ENCODE peak calls at places on chromosomes 3 and 15, in seven cellular contexts. U is CD8-positive, alpha-beta memory T cell; Z is hepatocyte; V is fibroblast of lung; D is neural progenitor cell; N is HL-60; H is dorsolateral prefrontal cortex. B is an unnamed sample.

GRCh38 chr3:197025736-197026480 is 3.7 kb downstream of the MELTF start:
- DNase-seq in V (no peak), H (no peak), N (no peak), U (no peak), Z (peak), D (no peak), B (no peak)

GRCh38 chr3:25910997-25911396 is 121.1 kb downstream of the OXSM start:
- DNase-seq in N (no peak), V (peak), D (peak), Z (peak), H (no peak), U (peak), B (no peak)

GRCh38 chr15:93974804-93975481 is 256.4 kb upstream of the MCTP2 start:
- DNase-seq in D (peak), U (no peak), N (no peak), Z (peak), H (no peak), V (peak), B (no peak)

GRCh38 chr3:126310816-126311215 is 46.4 kb downstream of the KLF15 start:
- DNase-seq in H (no peak), V (no peak), Z (no peak), N (no peak), D (no peak), U (no peak), B (no peak)

GRCh38 chr3:159765025-159765859 is 223.4 kb upstream of the IL12A start:
- DNase-seq in H (peak), V (peak), N (no peak), Z (peak), D (peak), U (no peak), B (peak)

GRCh38 chr3:94423566-94423965 is 360.7 kb downstream of the NSUN3 start:
- DNase-seq in H (no peak), N (no peak), Z (no peak), U (no peak), V (peak), D (no peak), B (no peak)

GRCh38 chr3:36192901-36193300 is 187.4 kb upstream of the STAC start:
- DNase-seq in U (no peak), H (no peak), V (no peak), D (no peak), Z (no peak), N (no peak), B (no peak)

GRCh38 chr3:74057169-74057568 is 432.4 kb upstream of the PDZRN3 start:
- DNase-seq in V (no peak), Z (no peak), N (no peak), D (no peak), H (no peak), U (no peak), B (no peak)

GRCh38 chr3:15206662-15207576 is 873 bp downstream of the CAPN7 start:
- DNase-seq in U (no peak), H (no peak), Z (peak), D (peak), N (peak), V (peak), B (no peak)

GRCh38 chr3:184525337-184526157 is 36.0 kb upstream of the EPHB3 start:
- DNase-seq in N (no peak), H (no peak), D (peak), Z (peak), U (no peak), V (no peak), B (no peak)

GRCh38 chr3:62659660-62660059 is 215.6 kb downstream of the CADPS start:
- DNase-seq in D (no peak), H (no peak), Z (no peak), N (no peak), U (no peak), V (no peak), B (no peak)

GRCh38 chr3:39275963-39276593 is 3.8 kb downstream of the CX3CR1 start:
- DNase-seq in D (no peak), H (no peak), N (no peak), Z (no peak), U (no peak), V (no peak), B (no peak)

GRCh38 chr15:71739355-71739754 is 71.0 kb upstream of the NR2E3 start:
- DNase-seq in D (no peak), Z (no peak), U (no peak), H (no peak), N (no peak), V (no peak), B (no peak)

GRCh38 chr3:9770276-9770812 is 597 bp upstream of the CAMK1 start:
- DNase-seq in V (no peak), D (no peak), Z (peak), U (no peak), N (no peak), H (no peak), B (peak)

GRCh38 chr15:63476229-63476632 is 28.2 kb upstream of the USP3 start:
- DNase-seq in Z (peak), H (no peak), D (no peak), N (no peak), U (no peak), V (peak), B (no peak)

GRCh38 chr3:66885326-66886000 is 112.6 kb upstream of the KBTBD8 start:
- DNase-seq in Z (peak), N (no peak), D (peak), U (no peak), H (no peak), V (peak), B (no peak)

GRCh38 chr3:171828852-171829770 is 14.0 kb upstream of the TMEM212 start:
- DNase-seq in Z (no peak), H (no peak), N (peak), U (no peak), V (no peak), D (no peak), B (no peak)

GRCh38 chr3:171831936-171832335 is 11.2 kb upstream of the TMEM212 start:
- DNase-seq in D (no peak), V (peak), Z (no peak), U (no peak), H (no peak), N (no peak), B (no peak)

GRCh38 chr3:171827385-171827784 is 15.8 kb upstream of the TMEM212 start:
- DNase-seq in V (no peak), H (no peak), N (no peak), D (no peak), U (no peak), Z (no peak), B (no peak)

GRCh38 chr3:171827836-171828458 is 15.2 kb upstream of the TMEM212 start:
- DNase-seq in N (no peak), H (no peak), D (no peak), U (peak), V (no peak), Z (no peak), B (no peak)

GRCh38 chr3:171829841-171830559 is 13.1 kb upstream of the TMEM212 start:
- DNase-seq in U (no peak), N (no peak), Z (peak), H (peak), D (peak), V (peak), B (peak)
- H3K27ac ChIP-seq in U (no peak), N (peak), Z (peak), H (peak), D (no peak), V (peak), B (peak)

GRCh38 chr15:75666823-75667501 is 19.2 kb downstream of the SNX33 start:
- DNase-seq in H (no peak), V (peak), Z (peak), D (no peak), N (no peak), U (no peak), B (no peak)
- H3K27ac ChIP-seq in H (no peak), V (peak), Z (peak), D (no peak), N (no peak), U (no peak), B (no peak)

GRCh38 chr3:47016934-47017435 is 37.5 kb downstream of the NBEAL2 start:
- DNase-seq in D (no peak), N (peak), Z (no peak), V (peak), U (peak), H (no peak), B (no peak)
- H3K27ac ChIP-seq in D (no peak), N (peak), Z (peak), V (peak), U (peak), H (no peak), B (no peak)

DNA sequence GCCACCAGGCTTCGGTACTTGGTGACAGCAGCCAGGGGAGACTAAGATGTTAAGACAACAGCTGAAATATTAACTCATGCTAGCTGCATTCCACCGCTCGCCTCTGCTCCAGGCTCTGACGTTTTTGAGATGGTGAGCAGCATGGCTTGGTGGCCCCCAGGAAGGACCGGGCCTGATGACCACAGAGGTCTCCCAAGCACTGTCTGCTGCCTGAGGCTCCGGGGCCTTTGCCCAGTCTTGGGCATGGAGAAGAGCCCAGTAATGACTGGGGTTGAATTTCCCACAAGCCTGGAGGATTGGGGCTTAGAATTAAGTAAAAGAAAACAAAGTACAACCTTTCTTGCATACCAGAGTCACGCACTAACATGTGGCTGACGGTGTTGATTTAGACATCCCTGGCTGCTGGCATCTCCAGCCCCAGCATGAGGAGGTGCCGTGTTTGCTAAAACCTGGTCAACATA is 243.6 kb upstream of the LYSMD4 start:
- DNase-seq in Z (peak), D (no peak), U (no peak), V (peak), N (peak), H (no peak), B (no peak)
- H3K27ac ChIP-seq in Z (no peak), D (no peak), U (no peak), V (no peak), N (no peak), H (no peak), B (no peak)

DNA sequence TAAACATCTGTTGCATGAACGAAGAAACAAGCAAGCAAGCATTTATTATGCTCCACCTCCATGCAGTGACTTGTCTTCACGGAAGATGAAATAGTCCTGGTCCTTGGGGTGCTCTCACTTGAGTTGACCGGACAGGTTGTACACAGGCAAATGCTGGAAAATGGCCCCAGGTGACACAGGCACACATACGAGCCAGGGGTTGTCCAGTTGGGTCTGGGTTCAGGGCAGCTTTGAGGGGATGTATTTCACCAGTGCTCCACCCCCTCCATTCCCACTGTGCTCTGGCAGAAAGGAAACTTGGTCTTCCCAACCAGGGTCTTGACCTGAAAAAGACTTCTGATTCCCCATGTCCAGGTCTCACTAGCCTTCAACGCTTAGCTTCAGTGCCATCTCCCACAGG is 48.3 kb upstream of the ITGA11 start:
- DNase-seq in V (no peak), H (no peak), U (no peak), D (no peak), N (no peak), Z (no peak), B (no peak)
- H3K27ac ChIP-seq in V (no peak), H (peak), U (no peak), D (no peak), N (no peak), Z (no peak), B (no peak)

B was measured in caudate nucleus.